ENCODE peak calls at places on chromosomes 16 and 17, in six cellular contexts. Y is ascending aorta; W is activated CD8-positive, alpha-beta memory T cell treated with anti-CD3 and anti-CD28 coated beads for 4 hours; Z is fibroblast of gingiva; X is mesothelial cell of epicardium; R is tibial artery. T is an unnamed sample.

GRCh38 chr16:4980691-4981090 is 22.6 kb downstream of the SEC14L5 start:
- DNase-seq in X (no peak), Y (no peak), R (no peak), Z (no peak), W (no peak), T (no peak)

GRCh38 chr17:47280072-47280811 is 26.6 kb downstream of the ITGB3 start:
- DNase-seq in W (no peak), Z (peak; percentile 36), X (no peak), Y (no peak), R (no peak), T (no peak)

GRCh38 chr16:84839956-84840355 is 20.2 kb downstream of the CRISPLD2 start:
- DNase-seq in W (no peak), Z (peak; percentile 77), X (no peak), R (no peak), Y (no peak), T (no peak)

GRCh38 chr17:81461607-81462500 is 50.7 kb downstream of the ACTG1 start:
- DNase-seq in X (no peak), W (no peak), Y (no peak), R (no peak), Z (no peak), T (no peak)

GRCh38 chr16:86990451-86990850 is 326.7 kb downstream of the C16orf95 start:
- DNase-seq in Y (no peak), R (no peak), Z (no peak), X (no peak), W (no peak), T (no peak)

GRCh38 chr16:65476556-65476955 is 354.7 kb upstream of the CDH11 start:
- DNase-seq in X (no peak), Y (no peak), R (no peak), Z (no peak), W (no peak), T (no peak)

GRCh38 chr16:70494777-70495176 is 28.6 kb downstream of the COG4 start:
- DNase-seq in Z (no peak), X (no peak), Y (no peak), R (no peak), W (no peak), T (no peak)

GRCh38 chr16:46885960-46886763 is 2.0 kb downstream of the GPT2 start:
- DNase-seq in Y (no peak), Z (no peak), W (no peak), X (no peak), R (no peak), T (no peak)

GRCh38 chr17:78785663-78786057 is 3.6 kb upstream of the CYTH1 start:
- DNase-seq in Z (no peak), R (no peak), X (no peak), Y (no peak), W (no peak), T (no peak)

GRCh38 chr17:21061971-21062526 is 19.2 kb upstream of the USP22 start:
- DNase-seq in X (no peak), W (no peak), R (no peak), Z (no peak), Y (no peak), T (no peak)

GRCh38 chr16:78783570-78784079 is 684.2 kb downstream of the WWOX start:
- DNase-seq in X (no peak), Z (no peak), R (no peak), Y (no peak), W (no peak), T (no peak)